ENCODE peak calls at places on chromosome 3, in eight cellular contexts. E, J, C, G, Y, Z, B and S are unnamed samples.

GRCh38 chr3:151789853-151790463 is 24.0 kb upstream of the AADAC start:
- DNase-seq in E (peak), J (no peak), C (no peak), G (no peak), Y (no peak), Z (no peak), B (no peak), S (no peak)

GRCh38 chr3:117035785-117036184 is 326.2 kb downstream of the TUSC7 start:
- DNase-seq in E (peak), J (no peak), C (no peak), G (no peak), Y (no peak), Z (no peak), B (no peak), S (no peak)

GRCh38 chr3:76930712-76931111 is 109.2 kb upstream of the ROBO2 start:
- DNase-seq in E (no peak), J (no peak), C (no peak), G (no peak), Y (no peak), Z (no peak), B (no peak), S (no peak)

GRCh38 chr3:193897791-193898190 is 238.2 kb upstream of the HES1 start:
- DNase-seq in E (no peak), J (no peak), C (no peak), G (no peak), Y (no peak), Z (no peak), B (no peak), S (no peak)

GRCh38 chr3:73036694-73037368 is 24.6 kb upstream of the EBLN2 start:
- DNase-seq in E (peak), J (no peak), C (no peak), G (no peak), Y (no peak), Z (no peak), B (no peak), S (no peak)

GRCh38 chr3:111831840-111832239 is 27.2 kb upstream of the PHLDB2 start:
- DNase-seq in E (no peak), J (no peak), C (no peak), G (no peak), Y (peak), Z (no peak), B (no peak), S (no peak)

GRCh38 chr3:149702691-149703426 is 45.0 kb upstream of the WWTR1 start:
- DNase-seq in E (peak), J (no peak), C (no peak), G (no peak), Y (no peak), Z (no peak), B (no peak), S (no peak)

GRCh38 chr3:197482001-197482400 is 73.8 kb downstream of the BDH1 start:
- DNase-seq in E (peak), J (no peak), C (no peak), G (no peak), Y (no peak), Z (no peak), B (no peak), S (no peak)

GRCh38 chr3:40875581-40875980 is 323.7 kb upstream of the CTNNB1 start:
- DNase-seq in E (no peak), J (no peak), C (peak), G (no peak), Y (no peak), Z (no peak), B (no peak), S (no peak)

GRCh38 chr3:79822076-79822475 is 54.3 kb upstream of the ROBO1 start:
- DNase-seq in E (no peak), J (no peak), C (no peak), G (no peak), Y (no peak), Z (no peak), B (no peak), S (no peak)

GRCh38 chr3:154060606-154061380 is 60.4 kb upstream of the ARHGEF26 start:
- DNase-seq in E (peak), J (no peak), C (no peak), G (no peak), Y (no peak), Z (no peak), B (no peak), S (no peak)

GRCh38 chr3:124780356-124780755 is 50.1 kb downstream of the UMPS start:
- DNase-seq in E (peak), J (peak), C (no peak), G (peak), Y (no peak), Z (no peak), B (no peak), S (no peak)